ENCODE peak calls at places on chromosome 5, in nine cellular contexts. X, T, L, W, G, N, Z, C and R are unnamed samples.

GRCh38 chr5:134738963-134739661 is 764 bp downstream of the CAMLG start:
- DNase-seq in X (peak; percentile 44), T (peak; percentile 18), L (peak; percentile 48), W (no peak), G (peak; percentile 41), N (peak; percentile 65), Z (no peak), C (peak; percentile 49), R (peak; percentile 39)

GRCh38 chr5:79261907-79262306 is 26.0 kb downstream of the JMY start:
- DNase-seq in X (no peak), T (no peak), L (peak; percentile 12), W (no peak), G (no peak), N (peak; percentile 67), Z (no peak), C (no peak), R (no peak)

GRCh38 chr5:20833081-20833627 is 845.2 kb upstream of the CDH18 start:
- DNase-seq in X (no peak), T (no peak), L (no peak), W (no peak), G (no peak), N (no peak), Z (no peak), C (no peak), R (peak; percentile 1)

GRCh38 chr5:18553269-18553668 is 919.0 kb downstream of the TAF11L14 start:
- DNase-seq in X (peak; percentile 78), T (no peak), L (no peak), W (no peak), G (no peak), N (no peak), Z (no peak), C (no peak), R (no peak)

GRCh38 chr5:86968311-86968753 is 299.4 kb upstream of the RASA1 start:
- DNase-seq in X (peak; percentile 75), T (no peak), L (peak; percentile 17), W (no peak), G (no peak), N (peak; percentile 13), Z (peak; percentile 40), C (peak; percentile 65), R (peak; percentile 5)

GRCh38 chr5:83972236-83972635 is 251.6 kb upstream of the HAPLN1 start:
- DNase-seq in X (peak; percentile 21), T (no peak), L (no peak), W (no peak), G (no peak), N (no peak), Z (no peak), C (peak; percentile 58), R (no peak)

GRCh38 chr5:75335952-75336624 is 932 bp upstream of the HMGCR start:
- DNase-seq in X (peak; percentile 83), T (peak; percentile 59), L (no peak), W (peak; percentile 59), G (no peak), N (peak; percentile 44), Z (no peak), C (peak; percentile 88), R (peak; percentile 56)

GRCh38 chr5:153504726-153505125 is 14.3 kb downstream of the GRIA1 start:
- DNase-seq in X (no peak), T (no peak), L (no peak), W (no peak), G (no peak), N (no peak), Z (no peak), C (no peak), R (no peak)

GRCh38 chr5:133273661-133274596 is 222.1 kb downstream of the HSPA4 start:
- DNase-seq in X (peak; percentile 56), T (no peak), L (peak; percentile 28), W (no peak), G (no peak), N (no peak), Z (no peak), C (peak; percentile 42), R (no peak)

GRCh38 chr5:123776761-123777160 is 264.8 kb downstream of the CSNK1G3 start:
- DNase-seq in X (peak; percentile 95), T (no peak), L (no peak), W (no peak), G (no peak), N (no peak), Z (no peak), C (peak; percentile 88), R (no peak)

GRCh38 chr5:55993628-55994501 is 898 bp downstream of the IL6ST start:
- DNase-seq in X (no peak), T (no peak), L (no peak), W (no peak), G (no peak), N (peak; percentile 35), Z (no peak), C (no peak), R (peak; percentile 49)

GRCh38 chr5:21802100-21802499 is 1051.0 kb downstream of the CDH12 start:
- DNase-seq in X (no peak), T (no peak), L (no peak), W (no peak), G (no peak), N (no peak), Z (no peak), C (no peak), R (no peak)

GRCh38 chr5:59763545-59763944 is 130.0 kb downstream of the PDE4D start:
- DNase-seq in X (peak; percentile 30), T (no peak), L (no peak), W (no peak), G (no peak), N (no peak), Z (no peak), C (no peak), R (no peak)

GRCh38 chr5:115785395-115786009 is 31.0 kb downstream of the CDO1 start:
- DNase-seq in X (no peak), T (no peak), L (peak; percentile 77), W (no peak), G (no peak), N (no peak), Z (no peak), C (no peak), R (no peak)

GRCh38 chr5:148937239-148937638 is 110.8 kb downstream of the ADRB2 start:
- DNase-seq in X (no peak), T (no peak), L (no peak), W (no peak), G (no peak), N (no peak), Z (no peak), C (peak; percentile 11), R (no peak)

GRCh38 chr5:130386155-130386554 is 481.9 kb downstream of the CHSY3 start:
- DNase-seq in X (no peak), T (no peak), L (no peak), W (no peak), G (no peak), N (peak; percentile 7), Z (no peak), C (no peak), R (no peak)

GRCh38 chr5:178129296-178129695 is 1.5 kb upstream of the RMND5B start:
- DNase-seq in X (no peak), T (no peak), L (no peak), W (no peak), G (no peak), N (no peak), Z (no peak), C (no peak), R (no peak)

GRCh38 chr5:56155992-56156584 is 77.0 kb downstream of the ANKRD55 start:
- DNase-seq in X (no peak), T (no peak), L (no peak), W (no peak), G (no peak), N (no peak), Z (peak; percentile 42), C (no peak), R (no peak)

GRCh38 chr5:53871772-53872171 is 311.3 kb downstream of the NDUFS4 start:
- DNase-seq in X (no peak), T (no peak), L (no peak), W (no peak), G (no peak), N (no peak), Z (no peak), C (no peak), R (no peak)

GRCh38 chr5:53874409-53874808 is 314.0 kb downstream of the NDUFS4 start:
- DNase-seq in X (no peak), T (no peak), L (no peak), W (no peak), G (no peak), N (peak; percentile 5), Z (no peak), C (no peak), R (no peak)

GRCh38 chr5:53871050-53871449 is 310.6 kb downstream of the NDUFS4 start:
- DNase-seq in X (no peak), T (no peak), L (no peak), W (no peak), G (no peak), N (no peak), Z (no peak), C (no peak), R (no peak)
- TF ChIP-seq CTCF in X (no peak), T (no peak), L (no peak), W (peak; percentile 8), G (peak; percentile 44), N (no peak), Z (no peak), C (peak; percentile 19), R (no peak)

GRCh38 chr5:32712463-32713395 is 1.6 kb downstream of the NPR3 start:
- DNase-seq in X (no peak), T (no peak), L (peak; percentile 61), W (no peak), G (no peak), N (no peak), Z (no peak), C (peak; percentile 35), R (no peak)
- TF ChIP-seq CTCF in X (no peak), T (no peak), L (peak; percentile 35), W (peak; percentile 13), G (peak; percentile 57), N (no peak), Z (no peak), C (no peak), R (no peak)

DNA sequence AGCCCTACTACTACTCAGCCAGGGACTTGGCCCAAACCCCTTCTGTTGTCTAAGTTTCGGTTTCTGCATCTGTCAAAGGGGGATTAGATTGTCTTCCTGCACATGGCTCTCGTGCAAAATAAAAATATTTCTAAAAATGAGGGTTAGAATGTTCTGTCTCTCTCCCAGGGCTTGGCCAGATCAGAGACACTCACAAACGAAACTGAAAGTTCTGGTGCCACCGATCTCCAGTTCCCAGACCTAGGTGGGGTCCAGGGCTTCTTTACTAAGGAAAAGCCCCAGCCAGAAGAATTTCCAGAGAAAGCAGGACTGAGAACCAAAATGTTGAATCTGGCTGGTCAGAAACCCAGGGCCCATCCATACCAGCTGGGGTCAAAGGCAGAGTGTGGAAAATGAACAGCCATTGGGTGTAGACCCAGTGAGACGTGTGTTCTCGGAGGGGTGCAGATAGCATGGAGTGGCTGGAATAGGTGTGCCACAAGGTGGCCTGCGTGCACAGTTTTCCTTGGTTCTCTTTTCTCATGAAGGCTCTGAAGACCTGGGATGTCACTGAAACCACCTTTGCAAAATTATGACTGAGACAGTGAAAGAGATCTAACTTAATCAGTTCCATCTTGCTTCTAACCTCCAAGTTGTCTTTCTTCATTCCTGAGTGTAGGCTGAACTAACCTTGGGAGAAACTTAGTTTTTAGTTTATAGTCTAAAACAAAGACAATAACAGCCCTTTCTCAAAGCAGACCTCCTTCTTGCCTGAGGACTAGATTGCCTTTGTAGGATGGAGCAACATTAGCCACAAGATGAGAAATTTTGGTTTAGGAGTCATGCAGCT is 2.2 kb upstream of the SLC23A1 start:
- DNase-seq in X (no peak), T (peak; percentile 51), L (no peak), W (no peak), G (peak; percentile 11), N (peak; percentile 63), Z (no peak), C (no peak), R (peak; percentile 57)
- TF ChIP-seq CTCF in X (no peak), T (peak; percentile 10), L (no peak), W (no peak), G (no peak), N (peak; percentile 69), Z (no peak), C (no peak), R (peak; percentile 16)

GRCh38 chr5:37714756-37715155 is 125.1 kb downstream of the GDNF start:
- DNase-seq in X (no peak), T (no peak), L (no peak), W (no peak), G (no peak), N (no peak), Z (no peak), C (no peak), R (no peak)
- TF ChIP-seq CTCF in X (no peak), T (no peak), L (no peak), W (no peak), G (no peak), N (no peak), Z (no peak), C (no peak), R (no peak)